ENCODE peak calls at places on chromosomes 7 and 10, in five cellular contexts. One of them, this sample, is unnamed.

GRCh38 chr7:4668510-4668847 is 13.6 kb upstream of the FOXK1 start:
- DNase-seq in H1: no peak
- DNase-seq in IMR-90: no peak
- DNase-seq in A549: no peak
- DNase-seq in HCT116: no peak
- DNase-seq in this sample: no peak

GRCh38 chr10:111944331-111944730 is 239.2 kb downstream of the GPAM start:
- DNase-seq in A549: no peak
- DNase-seq in HCT116: no peak
- DNase-seq in H1: no peak
- DNase-seq in IMR-90: no peak
- DNase-seq in this sample: no peak

GRCh38 chr7:17054836-17055235 is 173.1 kb upstream of the AGR3 start:
- DNase-seq in A549: no peak
- DNase-seq in IMR-90: no peak
- DNase-seq in HCT116: no peak
- DNase-seq in H1: no peak
- DNase-seq in this sample: no peak

GRCh38 chr10:98173258-98173657 is 38.8 kb downstream of the R3HCC1L start:
- DNase-seq in HCT116: no peak
- DNase-seq in A549: no peak
- DNase-seq in H1: no peak
- DNase-seq in IMR-90: no peak
- DNase-seq in this sample: no peak

GRCh38 chr10:124180947-124181549 is 87.7 kb upstream of the CHST15 start:
- DNase-seq in HCT116: no peak
- DNase-seq in H1: peak; percentile 7
- DNase-seq in A549: no peak
- DNase-seq in IMR-90: no peak
- DNase-seq in this sample: no peak

GRCh38 chr10:91520657-91521056 is 110.5 kb downstream of the HECTD2 start:
- DNase-seq in IMR-90: no peak
- DNase-seq in HCT116: no peak
- DNase-seq in A549: no peak
- DNase-seq in H1: no peak
- DNase-seq in this sample: no peak

GRCh38 chr7:128708824-128709223 is 30.3 kb upstream of the CALU start:
- DNase-seq in HCT116: no peak
- DNase-seq in H1: no peak
- DNase-seq in IMR-90: no peak
- DNase-seq in A549: no peak
- DNase-seq in this sample: no peak

GRCh38 chr10:22364407-22364806 is 19.1 kb downstream of the SPAG6 start:
- DNase-seq in IMR-90: no peak
- DNase-seq in H1: no peak
- DNase-seq in A549: no peak
- DNase-seq in HCT116: no peak
- DNase-seq in this sample: no peak

GRCh38 chr7:151727579-151728285 is 149.2 kb downstream of the PRKAG2 start:
- DNase-seq in HCT116: peak; percentile 91
- DNase-seq in H1: no peak
- DNase-seq in IMR-90: peak; percentile 97
- DNase-seq in A549: peak; percentile 91
- DNase-seq in this sample: peak; percentile 65

GRCh38 chr7:95687759-95688343 is 84.5 kb upstream of the DYNC1I1 start:
- DNase-seq in IMR-90: peak; percentile 26
- DNase-seq in HCT116: peak; percentile 48
- DNase-seq in H1: no peak
- DNase-seq in A549: peak; percentile 71
- DNase-seq in this sample: no peak

GRCh38 chr10:28939352-28940157 is 262.2 kb downstream of the BAMBI start:
- DNase-seq in A549: peak; percentile 100
- DNase-seq in H1: peak; percentile 92
- DNase-seq in IMR-90: peak; percentile 66
- DNase-seq in HCT116: no peak
- DNase-seq in this sample: no peak

GRCh38 chr7:156459582-156459981 is 181.0 kb upstream of the RNF32 start:
- DNase-seq in IMR-90: no peak
- DNase-seq in HCT116: no peak
- DNase-seq in A549: no peak
- DNase-seq in H1: no peak
- DNase-seq in this sample: no peak

GRCh38 chr10:123859651-123860045 is 32.0 kb downstream of the CPXM2 start:
- DNase-seq in IMR-90: no peak
- DNase-seq in HCT116: no peak
- DNase-seq in H1: peak; percentile 38
- DNase-seq in A549: no peak
- DNase-seq in this sample: no peak

GRCh38 chr10:14425031-14425430 is 94.3 kb upstream of the FRMD4A start:
- DNase-seq in HCT116: no peak
- DNase-seq in H1: no peak
- DNase-seq in IMR-90: no peak
- DNase-seq in A549: no peak
- DNase-seq in this sample: no peak

GRCh38 chr10:79315602-79315920 is 31.7 kb upstream of the PPIF start:
- DNase-seq in A549: no peak
- DNase-seq in IMR-90: no peak
- DNase-seq in H1: no peak
- DNase-seq in HCT116: no peak
- DNase-seq in this sample: no peak

GRCh38 chr7:36986429-36987362 is 262.4 kb upstream of the AOAH start:
- DNase-seq in H1: peak; percentile 90
- DNase-seq in HCT116: peak; percentile 34
- DNase-seq in A549: peak; percentile 57
- DNase-seq in IMR-90: peak; percentile 42
- DNase-seq in this sample: peak; percentile 58

GRCh38 chr10:87817291-87817872 is 644 bp downstream of the ATAD1 start:
- DNase-seq in A549: peak; percentile 10
- DNase-seq in IMR-90: peak; percentile 8
- DNase-seq in H1: no peak
- DNase-seq in HCT116: no peak
- DNase-seq in this sample: no peak

GRCh38 chr7:651032-651728 is 75.3 kb upstream of the DNAAF5 start:
- DNase-seq in H1: no peak
- DNase-seq in A549: no peak
- DNase-seq in HCT116: no peak
- DNase-seq in IMR-90: no peak
- DNase-seq in this sample: peak; percentile 18

GRCh38 chr7:158321936-158322615 is 265.5 kb downstream of the PTPRN2 start:
- DNase-seq in A549: no peak
- DNase-seq in IMR-90: no peak
- DNase-seq in HCT116: no peak
- DNase-seq in H1: peak; percentile 41
- DNase-seq in this sample: no peak

GRCh38 chr7:159144756-159145543 is at the start of gene VIPR2:
- DNase-seq in IMR-90: no peak
- DNase-seq in H1: peak; percentile 78
- DNase-seq in A549: no peak
- DNase-seq in HCT116: no peak
- DNase-seq in this sample: no peak

GRCh38 chr10:15346440-15347141 is 24.5 kb downstream of the FAM171A1 start:
- DNase-seq in H1: no peak
- DNase-seq in HCT116: no peak
- DNase-seq in A549: no peak
- DNase-seq in IMR-90: peak; percentile 55
- DNase-seq in this sample: no peak

GRCh38 chr7:1151653-1152425 is 8.2 kb downstream of the ZFAND2A start:
- DNase-seq in A549: no peak
- DNase-seq in HCT116: no peak
- DNase-seq in IMR-90: no peak
- DNase-seq in H1: no peak
- DNase-seq in this sample: no peak

DNA sequence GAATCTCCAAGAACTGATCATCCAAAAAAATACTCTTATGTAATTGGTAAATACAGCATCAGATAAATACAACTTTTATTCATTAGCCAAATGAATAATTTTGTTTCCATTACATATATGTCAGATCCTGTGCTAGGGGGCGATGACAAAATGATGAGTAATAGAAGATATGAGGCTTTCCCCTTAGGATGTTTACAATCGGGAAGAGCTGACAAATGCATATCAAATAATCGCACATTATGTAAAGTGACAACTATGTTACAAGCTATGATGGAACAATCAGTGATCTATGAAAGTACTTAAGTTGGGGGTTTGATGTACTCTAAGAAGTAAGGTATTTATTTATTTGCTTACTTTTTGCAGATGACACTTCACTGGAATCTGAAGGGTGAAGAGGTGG is 465.6 kb upstream of the VSTM2A start:
- DNase-seq in A549: no peak
- DNase-seq in HCT116: no peak
- DNase-seq in H1: no peak
- DNase-seq in IMR-90: no peak
- DNase-seq in this sample: no peak
- H3K4me1 ChIP-seq in A549: no peaks in the 10 kb centered on the region
- H3K4me1 ChIP-seq in HCT116: no peaks in the 10 kb centered on the region
- H3K4me1 ChIP-seq in H1: no peaks in the 10 kb centered on the region
- H3K4me1 ChIP-seq in IMR-90: no peaks in the 10 kb centered on the region
- H3K4me1 ChIP-seq in this sample: no peaks in the 10 kb centered on the region

GRCh38 chr7:6423942-6424701 is 23.6 kb downstream of the DAGLB start:
- DNase-seq in H1: no peak
- DNase-seq in HCT116: no peak
- DNase-seq in IMR-90: no peak
- DNase-seq in A549: peak; percentile 51
- DNase-seq in this sample: no peak
- H3K27ac ChIP-seq in H1: no peak overlapping the region
- H3K27ac ChIP-seq in HCT116: no peak overlapping the region
- H3K27ac ChIP-seq in IMR-90: no peak overlapping the region
- H3K27ac ChIP-seq in A549: peak overlapping the region; percentile 51
- H3K27ac ChIP-seq in this sample: peak overlapping the region; percentile 42

GRCh38 chr7:116953727-116954442 is 584 bp downstream of the ST7 start:
- DNase-seq in A549: peak; percentile 70
- DNase-seq in HCT116: peak; percentile 43
- DNase-seq in H1: peak; percentile 74
- DNase-seq in IMR-90: peak; percentile 88
- DNase-seq in this sample: peak; percentile 69
- TF ChIP-seq POLR2A in A549: no peak
- TF ChIP-seq POLR2A in HCT116: no peak
- TF ChIP-seq POLR2A in H1: no peak
- TF ChIP-seq POLR2A in IMR-90: peak; percentile 71
- TF ChIP-seq POLR2A in this sample: peak; percentile 58

GRCh38 chr10:34766256-34766580 is 48.9 kb downstream of the PARD3 start:
- DNase-seq in A549: no peak
- DNase-seq in HCT116: no peak
- DNase-seq in H1: no peak
- DNase-seq in IMR-90: no peak
- DNase-seq in this sample: no peak
- H3K4me1 ChIP-seq in A549: peaks cover 62% of the 10 kb centered on the region
- H3K4me1 ChIP-seq in HCT116: peaks cover 28% of the 10 kb centered on the region
- H3K4me1 ChIP-seq in H1: peaks cover 19% of the 10 kb centered on the region
- H3K4me1 ChIP-seq in IMR-90: peaks cover 4% of the 10 kb centered on the region
- H3K4me1 ChIP-seq in this sample: no peaks in the 10 kb centered on the region

GRCh38 chr10:2985729-2986232 is 81.6 kb upstream of the PFKP start:
- DNase-seq in H1: no peak
- DNase-seq in HCT116: peak; percentile 73
- DNase-seq in A549: peak; percentile 53
- DNase-seq in IMR-90: peak; percentile 66
- DNase-seq in this sample: no peak

GRCh38 chr10:2984682-2985081 is 82.7 kb upstream of the PFKP start:
- DNase-seq in A549: no peak
- DNase-seq in IMR-90: no peak
- DNase-seq in H1: no peak
- DNase-seq in HCT116: no peak
- DNase-seq in this sample: no peak

GRCh38 chr10:2989292-2989947 is 77.9 kb upstream of the PFKP start:
- DNase-seq in H1: no peak
- DNase-seq in IMR-90: no peak
- DNase-seq in A549: no peak
- DNase-seq in HCT116: no peak
- DNase-seq in this sample: no peak

GRCh38 chr10:2987185-2987768 is 80.1 kb upstream of the PFKP start:
- DNase-seq in A549: no peak
- DNase-seq in H1: no peak
- DNase-seq in HCT116: no peak
- DNase-seq in IMR-90: no peak
- DNase-seq in this sample: no peak

DNA sequence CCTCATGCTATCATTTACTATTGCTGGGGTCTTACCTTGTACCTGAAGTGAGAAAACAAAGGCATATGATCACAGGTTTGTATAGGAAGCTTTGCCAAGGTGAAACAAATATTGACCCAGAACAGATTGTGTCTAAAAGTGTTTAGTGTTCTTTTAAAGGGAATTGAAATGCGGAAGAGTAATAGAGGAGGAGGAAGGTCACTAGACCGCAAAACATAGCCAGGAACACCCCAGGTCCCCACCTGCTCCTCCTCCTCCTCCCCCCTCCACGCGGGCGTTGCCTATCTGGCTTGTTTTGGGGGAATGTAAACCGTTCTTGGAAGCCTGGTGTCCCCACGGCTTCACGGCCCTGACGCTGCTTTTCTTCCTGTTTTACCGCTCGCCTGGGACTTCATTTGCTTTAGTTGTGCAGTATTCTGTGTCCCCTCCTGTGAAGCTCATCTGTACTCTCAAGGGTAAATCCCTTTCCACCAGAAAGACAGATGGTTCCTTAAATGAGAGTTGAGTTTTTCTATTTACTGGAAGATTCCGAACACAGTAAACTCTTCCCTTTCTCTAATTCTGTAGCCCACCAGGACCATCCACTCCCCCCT is 80.9 kb upstream of the PFKP start:
- DNase-seq in IMR-90: no peak
- DNase-seq in HCT116: no peak
- DNase-seq in A549: no peak
- DNase-seq in H1: no peak
- DNase-seq in this sample: no peak
- H3K27ac ChIP-seq in IMR-90: no peak overlapping the region
- H3K27ac ChIP-seq in HCT116: peak overlapping the region; percentile 45
- H3K27ac ChIP-seq in A549: no peak overlapping the region
- H3K27ac ChIP-seq in H1: no peak overlapping the region
- H3K27ac ChIP-seq in this sample: no peak overlapping the region